ENCODE peak calls at places on chromosomes 1 and 21, in five cellular contexts. H is IMR-90, R is activated gamma-delta T cell treated with Interleukin-2 at 50 U/mL for 16 hours, K is HCT116, B is endothelial cell. U is an unnamed sample.

GRCh38 chr1:228367798-228368791 is 38.5 kb downstream of the TRIM11 start:
- DNase-seq in H (no peak), R (no peak), K (no peak), B (no peak), U (peak; percentile 72)

GRCh38 chr1:218439541-218440295 is 94.6 kb downstream of the TGFB2 start:
- DNase-seq in H (peak; percentile 15), R (no peak), K (no peak), B (no peak), U (no peak)

GRCh38 chr1:236997882-236998281 is 6.4 kb downstream of the MT1HL1 start:
- DNase-seq in H (no peak), R (no peak), K (no peak), B (no peak), U (no peak)

GRCh38 chr21:36246080-36246631 is 73.8 kb upstream of the MORC3 start:
- DNase-seq in H (no peak), R (no peak), K (no peak), B (no peak), U (no peak)

GRCh38 chr1:35857830-35858229 is 25.2 kb upstream of the AGO1 start:
- DNase-seq in H (peak; percentile 21), R (no peak), K (peak; percentile 10), B (no peak), U (no peak)

GRCh38 chr1:27111771-27112573 is 43.0 kb downstream of the SLC9A1 start:
- DNase-seq in H (peak; percentile 100), R (peak; percentile 69), K (peak; percentile 73), B (peak; percentile 72), U (no peak)

GRCh38 chr1:165265196-165265838 is 91.2 kb downstream of the LMX1A start:
- DNase-seq in H (no peak), R (no peak), K (no peak), B (no peak), U (no peak)

GRCh38 chr1:63590161-63590560 is 3.0 kb upstream of the PGM1 start:
- DNase-seq in H (peak; percentile 88), R (no peak), K (no peak), B (no peak), U (no peak)

GRCh38 chr1:2791027-2791760 is 10.3 kb downstream of the TTC34 start:
- DNase-seq in H (no peak), R (no peak), K (no peak), B (no peak), U (no peak)

GRCh38 chr21:42209801-42210479 is 9.0 kb upstream of the ABCG1 start:
- DNase-seq in H (no peak), R (no peak), K (no peak), B (no peak), U (no peak)

GRCh38 chr1:204621391-204621790 is 64.1 kb downstream of the LRRN2 start:
- DNase-seq in H (no peak), R (no peak), K (no peak), B (no peak), U (no peak)

GRCh38 chr1:67165468-67166058 is 691 bp upstream of the IL23R start:
- DNase-seq in H (no peak), R (no peak), K (no peak), B (no peak), U (no peak)

GRCh38 chr1:11342677-11343076 is 69.7 kb downstream of the UBIAD1 start:
- DNase-seq in H (no peak), R (no peak), K (no peak), B (no peak), U (no peak)

GRCh38 chr1:91650764-91651163 is 150.1 kb downstream of the CDC7 start:
- DNase-seq in H (peak; percentile 100), R (no peak), K (no peak), B (no peak), U (no peak)

GRCh38 chr1:165298081-165298820 is 58.3 kb downstream of the LMX1A start:
- DNase-seq in H (no peak), R (no peak), K (no peak), B (no peak), U (no peak)

GRCh38 chr1:3198371-3199287 is 129.6 kb downstream of the PRDM16 start:
- DNase-seq in H (no peak), R (no peak), K (no peak), B (no peak), U (no peak)

GRCh38 chr1:13731897-13732296 is 31.9 kb downstream of the PRDM2 start:
- DNase-seq in H (no peak), R (no peak), K (no peak), B (no peak), U (no peak)

U was measured in HuH-7.